ENCODE peak calls at places on chromosomes 4 and X, in four cellular contexts. Z is GM12878, S is HepG2, N is K562. Q is an unnamed sample.

GRCh38 chr4:127203561-127204260 is 429.0 kb upstream of the INTU start:
- DNase-seq in N (no peak), S (no peak), Z (no peak), Q (no peak)

GRCh38 chr4:149831656-149832208 is 16.1 kb upstream of the IQCM start:
- DNase-seq in N (no peak), S (no peak), Z (no peak), Q (no peak)

GRCh38 chr4:34964613-34965012 is 1279.7 kb downstream of the ARAP2 start:
- DNase-seq in Z (no peak), N (no peak), S (no peak), Q (no peak)

GRCh38 chr4:142408003-142408441 is 438.1 kb downstream of the INPP4B start:
- DNase-seq in Z (no peak), S (no peak), N (no peak), Q (no peak)

GRCh38 chrX:139199945-139200344 is 330.6 kb upstream of the F9 start:
- DNase-seq in Z (no peak), S (no peak), N (no peak), Q (no peak)

GRCh38 chrX:129529685-129530281 is 6.5 kb upstream of the SMARCA1 start:
- DNase-seq in N (no peak), S (no peak), Z (no peak), Q (peak)

GRCh38 chr4:144902614-144903013 is 195.4 kb downstream of the ANAPC10 start:
- DNase-seq in N (no peak), S (no peak), Z (no peak), Q (no peak)

GRCh38 chrX:24466025-24466424 is 939 bp downstream of the PDK3 start:
- DNase-seq in Z (no peak), S (no peak), N (no peak), Q (no peak)

GRCh38 chr4:87521757-87522374 is 7.3 kb downstream of the SPARCL1 start:
- DNase-seq in N (peak), S (no peak), Z (no peak), Q (no peak)

GRCh38 chrX:53088136-53088974 is 5.6 kb upstream of the KANTR start:
- DNase-seq in N (no peak), S (no peak), Z (no peak), Q (peak)

GRCh38 chrX:78437621-78438020 is 110.2 kb upstream of the CYSLTR1 start:
- DNase-seq in Z (no peak), N (no peak), S (no peak), Q (no peak)

GRCh38 chr4:81627617-81628016 is 155.9 kb upstream of the RASGEF1B start:
- DNase-seq in Z (no peak), S (peak), N (no peak), Q (no peak)

GRCh38 chr4:189823611-189824010 is 117.1 kb upstream of the FRG1 start:
- DNase-seq in Z (no peak), N (no peak), S (no peak), Q (no peak)

GRCh38 chr4:123064390-123064789 is 142.0 kb upstream of the NUDT6 start:
- DNase-seq in Z (no peak), S (peak), N (no peak), Q (no peak)

GRCh38 chr4:150321113-150321512 is 242.9 kb downstream of the DCLK2 start:
- DNase-seq in N (peak), Z (no peak), S (no peak), Q (no peak)

GRCh38 chr4:133149932-133150642 is 993 bp downstream of the PCDH10 start:
- DNase-seq in S (no peak), Z (no peak), N (no peak), Q (no peak)

GRCh38 chrX:37716502-37717068 is 31.0 kb downstream of the XK start:
- DNase-seq in Z (no peak), S (no peak), N (peak), Q (no peak)

GRCh38 chrX:153392642-153393321 is 8.4 kb downstream of the PNMA6E start:
- DNase-seq in Z (no peak), N (no peak), S (no peak), Q (no peak)

GRCh38 chr4:78379040-78379439 is 172.5 kb upstream of the ANXA3 start:
- DNase-seq in Z (no peak), N (no peak), S (no peak), Q (no peak)

GRCh38 chr4:141713771-141714445 is 77.5 kb downstream of the IL15 start:
- DNase-seq in N (no peak), Z (no peak), S (no peak), Q (no peak)

GRCh38 chrX:110081740-110082139 is 78.8 kb downstream of the TMEM164 start:
- DNase-seq in S (no peak), Z (no peak), N (no peak), Q (no peak)

GRCh38 chr4:151114338-151114737 is 14.9 kb downstream of the RPS3A start:
- DNase-seq in N (no peak), S (no peak), Z (no peak), Q (no peak)

GRCh38 chr4:99886146-99886545 is 8.1 kb downstream of the LAMTOR3 start:
- DNase-seq in N (no peak), Z (no peak), S (no peak), Q (no peak)

GRCh38 chrX:115311666-115312065 is 22.2 kb downstream of the LUZP4 start:
- DNase-seq in S (no peak), N (no peak), Z (no peak), Q (peak)

GRCh38 chrX:30659421-30659820 is 6.2 kb downstream of the GK start:
- DNase-seq in Z (no peak), N (peak), S (no peak), Q (no peak)

DNA sequence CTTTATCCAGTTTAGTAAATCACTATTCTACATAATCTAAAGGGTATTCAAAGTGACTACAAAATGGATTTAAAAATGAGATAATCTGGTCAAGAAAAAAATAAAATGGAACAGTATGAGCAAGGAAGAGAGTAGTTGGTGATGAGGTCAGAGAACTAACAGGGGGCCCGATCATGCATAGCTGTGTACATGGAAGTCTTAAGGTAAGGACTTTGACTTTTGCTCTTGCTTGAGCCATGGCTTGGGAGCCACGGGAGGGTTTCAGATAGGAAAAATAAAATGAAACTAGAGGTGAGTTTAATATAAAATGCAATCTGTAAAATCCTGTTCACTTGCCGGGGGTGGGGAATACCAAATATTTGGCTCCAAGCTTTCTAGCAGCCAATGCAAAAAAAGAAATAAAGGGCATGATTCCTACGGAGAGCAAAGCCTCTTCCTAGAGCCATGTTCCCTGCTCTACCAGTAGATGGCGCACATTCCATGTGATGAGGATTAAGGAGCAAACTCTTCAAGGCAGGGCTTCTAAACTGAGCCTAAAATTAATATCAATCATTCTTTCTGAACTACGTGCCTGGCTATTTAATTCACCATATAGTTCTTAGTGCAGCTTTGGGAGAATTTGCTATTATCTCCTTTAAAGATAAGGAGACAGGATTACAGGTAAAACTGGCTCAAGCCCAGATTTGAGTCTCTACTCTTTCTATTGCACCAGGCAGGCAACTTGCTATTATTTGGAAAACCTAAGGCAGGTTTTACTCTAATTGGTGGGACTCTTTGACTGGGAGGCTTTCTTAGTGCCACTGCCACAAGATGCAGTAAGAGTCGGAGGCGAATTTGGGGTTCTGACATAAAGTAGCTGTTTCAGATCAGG is 6.8 kb upstream of the CLCN5 start:
- DNase-seq in N (peak), Z (no peak), S (peak), Q (peak)
- TF ChIP-seq SIN3A in N (no peak), Z (no peak), S (no peak), Q (no peak)

GRCh38 chr4:22707390-22707789 is 14.7 kb downstream of the GBA3 start:
- DNase-seq in N (no peak), S (no peak), Z (no peak), Q (no peak)
- TF ChIP-seq SMC3 in N (no peak), S (no peak), Z (no peak), Q (no peak)

GRCh38 chrX:148135738-148136137 is 154.6 kb downstream of the FMR1NB start:
- DNase-seq in Z (no peak), S (no peak), N (no peak), Q (no peak)
- TF ChIP-seq SIN3A in Z (no peak), S (no peak), N (no peak), Q (no peak)

DNA sequence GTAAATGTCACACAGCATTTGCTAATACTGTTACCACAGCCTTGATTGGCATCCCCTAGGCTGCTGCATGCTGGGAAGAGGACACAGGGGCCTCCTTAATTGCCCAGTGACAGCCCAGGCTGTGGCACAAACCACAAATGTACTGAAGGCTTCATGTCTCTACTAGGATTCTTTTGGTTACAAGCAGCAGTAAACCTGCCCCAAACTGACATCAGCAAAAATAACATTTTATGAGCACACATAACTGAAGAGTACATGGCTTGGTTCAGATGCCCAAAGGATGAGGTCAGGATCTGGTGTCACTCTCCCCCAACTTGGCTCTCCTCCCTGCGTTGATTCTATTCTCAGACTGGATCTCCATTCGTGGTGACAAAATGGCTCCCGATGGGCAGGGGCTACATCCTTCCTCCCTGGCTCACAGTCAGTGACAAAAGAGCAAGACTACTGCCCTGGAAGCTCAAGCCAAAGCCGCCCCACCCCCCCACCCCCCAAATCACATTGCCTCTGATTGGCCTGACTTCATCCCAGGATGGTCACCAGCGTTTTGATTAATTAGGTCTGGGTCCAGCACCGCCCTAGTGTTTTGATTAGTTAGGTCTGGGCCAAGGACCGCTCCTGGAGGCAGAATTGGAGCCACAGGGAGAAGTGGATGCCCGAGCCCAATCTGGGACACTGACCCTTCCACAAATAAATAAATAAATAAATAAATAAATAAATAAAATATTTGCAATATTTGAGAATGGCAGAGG is 180.5 kb upstream of the RBPJ start:
- DNase-seq in S (no peak), N (no peak), Z (no peak), Q (no peak)
- TF ChIP-seq SMC3 in S (no peak), N (no peak), Z (no peak), Q (no peak)

GRCh38 chrX:136130931-136131843 is 16.1 kb upstream of the FHL1 start:
- DNase-seq in Z (no peak), N (peak), S (peak), Q (no peak)
- TF ChIP-seq SIN3A in Z (no peak), N (no peak), S (no peak), Q (no peak)

GRCh38 chr4:95190751-95191436 is 357.9 kb downstream of the UNC5C start:
- DNase-seq in N (no peak), Z (no peak), S (no peak), Q (peak)

GRCh38 chr4:95197353-95197752 is 351.4 kb downstream of the UNC5C start:
- DNase-seq in Z (no peak), S (no peak), N (no peak), Q (no peak)

GRCh38 chr4:95188701-95189401 is 359.9 kb downstream of the UNC5C start:
- DNase-seq in N (no peak), S (no peak), Z (no peak), Q (no peak)

GRCh38 chr4:95191537-95191936 is 357.2 kb downstream of the UNC5C start:
- DNase-seq in Z (no peak), N (no peak), S (no peak), Q (no peak)

GRCh38 chr4:95193391-95194224 is 355.2 kb downstream of the UNC5C start:
- DNase-seq in S (no peak), N (no peak), Z (no peak), Q (peak)
- TF ChIP-seq SMC3 in S (no peak), N (no peak), Z (no peak), Q (no peak)

DNA sequence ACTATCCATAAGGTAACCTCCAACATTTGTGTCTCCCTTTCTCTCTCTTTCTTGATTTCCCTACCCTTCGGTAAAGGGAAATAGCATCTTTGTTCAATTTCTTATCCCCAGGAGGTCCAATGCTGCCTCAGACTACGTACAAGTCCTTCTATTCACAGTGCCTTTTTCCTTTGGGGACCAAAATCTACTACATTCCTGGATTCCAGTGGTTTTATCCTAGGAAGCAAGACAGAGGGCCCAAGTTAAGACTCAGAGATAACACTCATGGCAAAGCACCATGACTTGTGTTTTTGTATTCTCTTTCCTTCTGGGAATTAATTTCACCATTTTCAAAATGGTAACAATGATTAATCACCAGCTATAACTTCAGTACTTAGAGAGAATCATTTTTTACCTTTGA is 10.6 kb downstream of the G3BP2 start:
- DNase-seq in N (no peak), Z (no peak), S (no peak), Q (no peak)
- TF ChIP-seq SIN3A in N (no peak), Z (no peak), S (no peak), Q (no peak)

Q was measured in SK-N-SH.